ENCODE peak calls at places on chromosomes 2 and 18, in four cellular contexts. X is hypothalamus; H is activated CD4-positive, alpha-beta T cell treated with anti-CD3 and anti-CD28 coated beads, Interleukin-2, amount 10 ng/mL, durations not matched to agents 7 days and 5 days; K is adrenal gland. V is an unnamed sample.
A peak's percentile ranks its signal among the peaks of the same experiment; 100 is the strongest.

GRCh38 chr2:113965644-113966043 is 75.8 kb downstream of the ACTR3 start:
- DNase-seq in K (no peak), H (peak; percentile 24), X (no peak), V (no peak)

GRCh38 chr2:200373973-200374416 is 67.5 kb downstream of the SPATS2L start:
- DNase-seq in H (peak; percentile 68), X (no peak), K (no peak), V (no peak)

GRCh38 chr2:3838348-3838747 is 135.0 kb downstream of the DCDC2C start:
- DNase-seq in K (no peak), X (no peak), H (no peak), V (no peak)

GRCh38 chr2:71453404-71454220 is at the start of gene DYSF:
- DNase-seq in K (peak; percentile 50), H (no peak), X (no peak), V (no peak)

GRCh38 chr2:75788154-75788553 is 77.4 kb upstream of the GCFC2 start:
- DNase-seq in H (no peak), K (no peak), X (no peak), V (no peak)

GRCh38 chr2:86420913-86421312 is 20.3 kb upstream of the KDM3A start:
- DNase-seq in X (no peak), K (no peak), H (no peak), V (no peak)

GRCh38 chr18:76838182-76838581 is 15.8 kb downstream of the ZNF236 start:
- DNase-seq in H (no peak), K (no peak), X (no peak), V (no peak)

GRCh38 chr2:173934895-173935294 is 30.3 kb downstream of the SP3 start:
- DNase-seq in H (no peak), X (no peak), K (no peak), V (no peak)

GRCh38 chr2:127581050-127581345 is 45.5 kb downstream of the MYO7B start:
- DNase-seq in K (no peak), X (no peak), H (no peak), V (no peak)

GRCh38 chr18:74567805-74568204 is 29.9 kb upstream of the ZNF407 start:
- DNase-seq in K (peak; percentile 20), H (no peak), X (no peak), V (no peak)